ENCODE peak calls at places on chromosomes 13 and 19, in five cellular contexts. H is stomach; P is tibial artery; A is CD8-positive, alpha-beta T cell; G is lower lobe of right lung. T is an unnamed sample.

GRCh38 chr13:28564030-28564429 is 69.1 kb upstream of the FLT1 start:
- DNase-seq in H (no peak), P (no peak), A (no peak), G (peak; percentile 85), T (no peak)

GRCh38 chr19:39124136-39124764 is 1.3 kb upstream of the PAK4 start:
- DNase-seq in H (no peak), P (no peak), A (no peak), G (no peak), T (no peak)

GRCh38 chr13:26460652-26461051 is 96.8 kb upstream of the WASF3 start:
- DNase-seq in H (peak; percentile 42), P (no peak), A (no peak), G (no peak), T (no peak)

GRCh38 chr13:104868806-104869205 is 1666.7 kb downstream of the EFNB2 start:
- DNase-seq in H (no peak), P (no peak), A (no peak), G (no peak), T (no peak)

GRCh38 chr13:31064636-31065035 is 97.1 kb downstream of the HSPH1 start:
- DNase-seq in H (no peak), P (no peak), A (no peak), G (no peak), T (no peak)

GRCh38 chr19:17779281-17779930 is 15.5 kb upstream of the B3GNT3 start:
- DNase-seq in H (no peak), P (peak; percentile 58), A (no peak), G (peak; percentile 76), T (peak; percentile 48)

GRCh38 chr13:35760678-35761308 is 284.3 kb upstream of the MAB21L1 start:
- DNase-seq in H (no peak), P (no peak), A (no peak), G (no peak), T (no peak)

GRCh38 chr13:37700887-37701286 is 102.3 kb upstream of the POSTN start:
- DNase-seq in H (no peak), P (no peak), A (no peak), G (no peak), T (peak; percentile 23)

GRCh38 chr13:113731192-113732175 is 27.5 kb upstream of the TMEM255B start:
- DNase-seq in H (no peak), P (no peak), A (no peak), G (peak; percentile 34), T (no peak)

GRCh38 chr19:32459199-32459865 is 53.8 kb downstream of the DPY19L3 start:
- DNase-seq in H (no peak), P (no peak), A (no peak), G (no peak), T (no peak)

GRCh38 chr19:18364826-18365528 is 21.0 kb upstream of the GDF15 start:
- DNase-seq in H (peak; percentile 92), P (peak; percentile 76), A (no peak), G (peak; percentile 78), T (peak; percentile 100)

GRCh38 chr13:94596575-94596971 is 621 bp upstream of the TGDS start:
- DNase-seq in H (no peak), P (peak; percentile 20), A (no peak), G (no peak), T (no peak)

GRCh38 chr13:26046639-26047038 is 5.2 kb downstream of the SHISA2 start:
- DNase-seq in H (no peak), P (no peak), A (no peak), G (no peak), T (no peak)

GRCh38 chr19:28234637-28235036 is 978.3 kb downstream of the UQCRFS1 start:
- DNase-seq in H (no peak), P (no peak), A (no peak), G (no peak), T (peak; percentile 78)

GRCh38 chr13:37534181-37534580 is 64.4 kb downstream of the POSTN start:
- DNase-seq in H (no peak), P (no peak), A (no peak), G (no peak), T (peak; percentile 84)

GRCh38 chr13:112322562-112322961 is 53.6 kb upstream of the SPACA7 start:
- DNase-seq in H (no peak), P (no peak), A (no peak), G (no peak), T (no peak)

GRCh38 chr19:531009-531752 is 379 bp upstream of the CDC34 start:
- DNase-seq in H (peak; percentile 88), P (peak; percentile 69), A (peak; percentile 83), G (peak; percentile 85), T (peak; percentile 79)

GRCh38 chr19:14182481-14182880 is 23.5 kb downstream of the ADGRL1 start:
- DNase-seq in H (no peak), P (no peak), A (no peak), G (no peak), T (no peak)

GRCh38 chr19:30174357-30174645 is 197.9 kb upstream of the ZNF536 start:
- DNase-seq in H (no peak), P (no peak), A (no peak), G (no peak), T (no peak)

GRCh38 chr13:59865398-59865797 is 298.3 kb downstream of the DIAPH3 start:
- DNase-seq in H (no peak), P (no peak), A (no peak), G (no peak), T (peak; percentile 55)

GRCh38 chr13:63427170-63427569 is 2011.5 kb upstream of the PCDH20 start:
- DNase-seq in H (no peak), P (no peak), A (no peak), G (no peak), T (no peak)

GRCh38 chr19:4707956-4708650 is 15.5 kb downstream of the DPP9 start:
- DNase-seq in H (peak; percentile 85), P (no peak), A (no peak), G (no peak), T (peak; percentile 80)

GRCh38 chr19:35049456-35049855 is 7.9 kb downstream of the HPN start:
- DNase-seq in H (no peak), P (no peak), A (no peak), G (no peak), T (no peak)

GRCh38 chr19:35051796-35052195 is 10.3 kb downstream of the HPN start:
- DNase-seq in H (no peak), P (no peak), A (no peak), G (peak; percentile 9), T (no peak)

GRCh38 chr19:35045667-35046300 is 4.3 kb downstream of the HPN start:
- DNase-seq in H (no peak), P (peak; percentile 39), A (peak; percentile 28), G (no peak), T (no peak)

GRCh38 chr19:35046461-35046860 is 4.9 kb downstream of the HPN start:
- DNase-seq in H (peak; percentile 43), P (no peak), A (no peak), G (peak; percentile 23), T (no peak)

DNA sequence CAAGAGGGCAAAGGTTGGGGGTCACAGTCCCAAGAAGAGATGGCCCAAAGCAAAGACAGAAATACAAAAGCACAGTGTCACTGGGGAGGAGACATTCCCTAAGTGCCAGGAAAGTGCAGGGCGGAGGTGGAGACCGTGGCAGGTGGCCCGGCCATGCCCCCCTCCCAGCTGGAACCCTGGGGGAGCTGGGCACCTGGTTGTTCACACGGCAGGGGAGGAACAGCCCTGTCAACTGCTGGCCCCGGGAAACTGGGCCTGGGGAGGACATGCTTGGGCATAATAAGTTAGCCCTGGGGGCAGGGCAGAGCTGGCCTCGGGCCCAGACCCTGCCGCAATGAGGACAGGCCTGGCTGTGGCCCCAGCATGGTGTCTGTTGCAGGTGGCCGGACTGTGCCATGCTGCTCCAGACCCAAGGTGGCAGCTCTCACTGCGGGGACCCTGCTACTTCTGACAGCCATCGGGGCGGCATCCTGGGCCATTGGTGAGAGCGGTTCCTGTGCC is 7.4 kb downstream of the HPN start:
- DNase-seq in H (peak; percentile 78), P (no peak), A (no peak), G (peak; percentile 51), T (no peak)
- H3K27ac ChIP-seq in H (no peak overlapping the region), P (no peak overlapping the region), A (no peak overlapping the region), G (no peak overlapping the region), T (no peak overlapping the region)

DNA sequence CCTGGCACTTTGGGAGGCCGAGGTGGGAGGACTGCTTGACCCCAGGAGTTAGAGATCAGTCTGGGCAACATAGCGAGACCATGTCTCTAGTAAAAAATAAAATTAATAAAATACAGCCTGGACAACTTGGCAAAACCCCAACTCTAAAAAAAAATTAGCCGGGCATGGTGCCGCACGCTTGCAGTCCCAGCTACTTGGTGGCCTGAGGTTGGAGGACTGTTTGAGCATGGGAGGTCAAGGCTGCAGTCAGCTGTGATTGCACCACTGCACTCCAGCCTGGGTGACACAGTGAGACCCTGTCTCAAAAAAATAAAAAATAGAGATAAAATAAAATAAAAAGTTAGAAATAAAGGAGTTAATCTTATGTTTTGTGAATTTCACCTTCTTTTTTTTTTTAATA is 15.6 kb upstream of the SPC24 start:
- DNase-seq in H (no peak), P (no peak), A (no peak), G (no peak), T (no peak)
- H3K36me3 ChIP-seq in H (peaks cover 99% of the 10 kb centered on the region), P (peaks cover 95% of the 10 kb centered on the region), A (no peaks in the 10 kb centered on the region), G (peaks cover 100% of the 10 kb centered on the region), T (peaks cover 40% of the 10 kb centered on the region)

DNA sequence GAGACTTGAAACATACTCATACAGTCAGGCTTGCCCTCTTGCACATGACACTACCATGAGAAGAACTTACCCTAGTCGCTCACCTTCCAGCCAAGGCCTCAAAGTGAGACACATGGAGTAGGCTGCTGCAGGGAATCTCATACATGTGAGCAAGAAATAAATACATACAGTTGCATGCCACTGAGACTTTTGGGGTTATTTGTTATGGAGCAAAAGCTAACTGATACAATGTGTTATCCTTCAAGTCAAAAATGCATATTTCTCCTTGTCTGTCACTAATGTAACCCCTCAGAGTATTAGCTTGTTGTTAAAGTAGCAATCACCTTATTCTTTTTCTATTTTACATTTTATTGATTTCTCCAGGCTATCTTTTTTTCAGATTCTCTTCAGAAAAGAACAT is 58.1 kb downstream of the FOXO1 start:
- DNase-seq in H (no peak), P (no peak), A (no peak), G (no peak), T (no peak)
- H3K4me1 ChIP-seq in H (peaks cover 53% of the 10 kb centered on the region), P (peaks cover 21% of the 10 kb centered on the region), A (peaks cover 91% of the 10 kb centered on the region), G (peaks cover 25% of the 10 kb centered on the region), T (no peaks in the 10 kb centered on the region)

DNA sequence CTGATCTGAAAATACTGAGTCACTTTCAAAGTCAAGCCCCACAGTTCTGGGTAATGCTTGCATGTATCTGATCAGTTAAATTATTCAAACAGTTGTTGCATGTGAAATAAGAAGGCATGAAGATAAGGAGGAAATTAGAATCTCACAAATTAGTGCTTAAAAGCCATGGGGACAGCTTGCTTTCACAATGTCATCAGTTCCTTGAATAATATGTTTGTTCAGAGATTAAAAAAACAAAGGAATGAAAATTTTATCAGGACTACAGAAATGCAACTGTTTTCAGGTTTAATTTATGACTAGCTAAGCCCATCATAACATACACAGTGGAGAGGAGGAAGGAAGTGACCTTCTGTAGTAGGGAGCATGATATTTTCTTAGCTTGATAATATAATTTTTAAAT is 150.1 kb downstream of the OXGR1 start:
- DNase-seq in H (no peak), P (no peak), A (no peak), G (no peak), T (no peak)
- H3K27ac ChIP-seq in H (no peak overlapping the region), P (no peak overlapping the region), A (no peak overlapping the region), G (no peak overlapping the region), T (no peak overlapping the region)

GRCh38 chr13:99523838-99524237 is 22.6 kb downstream of the TM9SF2 start:
- DNase-seq in H (no peak), P (no peak), A (no peak), G (no peak), T (no peak)

GRCh38 chr13:99526549-99526948 is 25.3 kb downstream of the TM9SF2 start:
- DNase-seq in H (no peak), P (no peak), A (no peak), G (no peak), T (no peak)

GRCh38 chr13:99525967-99526366 is 24.7 kb downstream of the TM9SF2 start:
- DNase-seq in H (no peak), P (no peak), A (no peak), G (no peak), T (no peak)

GRCh38 chr13:99527346-99527745 is 26.1 kb downstream of the TM9SF2 start:
- DNase-seq in H (no peak), P (no peak), A (peak; percentile 14), G (no peak), T (no peak)

GRCh38 chr13:99528547-99528946 is 27.3 kb downstream of the TM9SF2 start:
- DNase-seq in H (no peak), P (no peak), A (peak; percentile 13), G (no peak), T (peak; percentile 13)
- H3K36me3 ChIP-seq in H (peaks cover 56% of the 10 kb centered on the region), P (peaks cover 52% of the 10 kb centered on the region), A (peaks cover 26% of the 10 kb centered on the region), G (peaks cover 56% of the 10 kb centered on the region), T (peaks cover 4% of the 10 kb centered on the region)